ENCODE peak calls at places on chromosomes 16 and 17, in seven cellular contexts. One of them, this sample, is unnamed.

GRCh38 chr16:14415291-14415690 is 214.8 kb downstream of the PARN start:
- DNase-seq in H9: no peak
- DNase-seq in IMR-90: no peak
- DNase-seq in neuronal stem cell: no peak
- DNase-seq in H1: no peak
- DNase-seq in trophoblast cell: no peak
- DNase-seq in mesendoderm: no peak
- DNase-seq in this sample: no peak

GRCh38 chr17:19747829-19748806 is at the start of gene ALDH3A1:
- DNase-seq in H9: no peak
- DNase-seq in IMR-90: no peak
- DNase-seq in neuronal stem cell: no peak
- DNase-seq in H1: no peak
- DNase-seq in trophoblast cell: no peak
- DNase-seq in mesendoderm: no peak
- DNase-seq in this sample: no peak

GRCh38 chr16:77297996-77298637 is 98.9 kb downstream of the SYCE1L start:
- DNase-seq in H9: no peak
- DNase-seq in IMR-90: no peak
- DNase-seq in neuronal stem cell: no peak
- DNase-seq in H1: no peak
- DNase-seq in trophoblast cell: peak; percentile 50
- DNase-seq in mesendoderm: no peak
- DNase-seq in this sample: peak; percentile 40

GRCh38 chr17:29615048-29615385 is 7.7 kb downstream of the CORO6 start:
- DNase-seq in H9: no peak
- DNase-seq in IMR-90: no peak
- DNase-seq in neuronal stem cell: no peak
- DNase-seq in H1: no peak
- DNase-seq in trophoblast cell: no peak
- DNase-seq in mesendoderm: no peak
- DNase-seq in this sample: peak; percentile 50

GRCh38 chr16:67804853-67805542 is 1.4 kb downstream of the RANBP10 start:
- DNase-seq in H9: no peak
- DNase-seq in IMR-90: peak; percentile 34
- DNase-seq in neuronal stem cell: no peak
- DNase-seq in H1: no peak
- DNase-seq in trophoblast cell: no peak
- DNase-seq in mesendoderm: no peak
- DNase-seq in this sample: peak; percentile 64

GRCh38 chr16:87713469-87714229 is 52.1 kb downstream of the KLHDC4 start:
- DNase-seq in H9: no peak
- DNase-seq in IMR-90: no peak
- DNase-seq in neuronal stem cell: no peak
- DNase-seq in H1: no peak
- DNase-seq in trophoblast cell: no peak
- DNase-seq in mesendoderm: no peak
- DNase-seq in this sample: no peak

GRCh38 chr17:4001048-4001590 is 36.9 kb upstream of the ATP2A3 start:
- DNase-seq in H9: peak; percentile 29
- DNase-seq in IMR-90: no peak
- DNase-seq in neuronal stem cell: no peak
- DNase-seq in H1: no peak
- DNase-seq in trophoblast cell: no peak
- DNase-seq in mesendoderm: no peak
- DNase-seq in this sample: no peak

GRCh38 chr17:60154616-60155426 is 5.0 kb downstream of the CA4 start:
- DNase-seq in H9: peak; percentile 32
- DNase-seq in IMR-90: peak; percentile 68
- DNase-seq in neuronal stem cell: no peak
- DNase-seq in H1: no peak
- DNase-seq in trophoblast cell: no peak
- DNase-seq in mesendoderm: no peak
- DNase-seq in this sample: no peak

GRCh38 chr17:66976781-66977201 is 12.3 kb downstream of the CACNG4 start:
- DNase-seq in H9: no peak
- DNase-seq in IMR-90: no peak
- DNase-seq in neuronal stem cell: no peak
- DNase-seq in H1: no peak
- DNase-seq in trophoblast cell: no peak
- DNase-seq in mesendoderm: no peak
- DNase-seq in this sample: no peak

GRCh38 chr17:72315514-72315913 is 194.7 kb downstream of the SOX9 start:
- DNase-seq in H9: no peak
- DNase-seq in IMR-90: no peak
- DNase-seq in neuronal stem cell: no peak
- DNase-seq in H1: no peak
- DNase-seq in trophoblast cell: no peak
- DNase-seq in mesendoderm: no peak
- DNase-seq in this sample: no peak

GRCh38 chr17:17285951-17286350 is 4.9 kb upstream of the COPS3 start:
- DNase-seq in H9: no peak
- DNase-seq in IMR-90: no peak
- DNase-seq in neuronal stem cell: no peak
- DNase-seq in H1: no peak
- DNase-seq in trophoblast cell: no peak
- DNase-seq in mesendoderm: no peak
- DNase-seq in this sample: no peak

GRCh38 chr16:48441863-48442279 is 56.7 kb upstream of the SIAH1 start:
- DNase-seq in H9: no peak
- DNase-seq in IMR-90: no peak
- DNase-seq in neuronal stem cell: no peak
- DNase-seq in H1: no peak
- DNase-seq in trophoblast cell: no peak
- DNase-seq in mesendoderm: no peak
- DNase-seq in this sample: no peak

GRCh38 chr17:45353047-45353446 is 36.2 kb upstream of the MAP3K14 start:
- DNase-seq in H9: peak; percentile 18
- DNase-seq in IMR-90: no peak
- DNase-seq in neuronal stem cell: no peak
- DNase-seq in H1: no peak
- DNase-seq in trophoblast cell: peak; percentile 7
- DNase-seq in mesendoderm: no peak
- DNase-seq in this sample: no peak

GRCh38 chr16:19359556-19359955 is 58.1 kb upstream of the TMC5 start:
- DNase-seq in H9: no peak
- DNase-seq in IMR-90: no peak
- DNase-seq in neuronal stem cell: no peak
- DNase-seq in H1: no peak
- DNase-seq in trophoblast cell: no peak
- DNase-seq in mesendoderm: no peak
- DNase-seq in this sample: no peak

GRCh38 chr16:17076121-17076757 is 394.5 kb downstream of the XYLT1 start:
- DNase-seq in H9: no peak
- DNase-seq in IMR-90: peak; percentile 8
- DNase-seq in neuronal stem cell: no peak
- DNase-seq in H1: no peak
- DNase-seq in trophoblast cell: no peak
- DNase-seq in mesendoderm: no peak
- DNase-seq in this sample: no peak

GRCh38 chr16:77551352-77551751 is 116.5 kb upstream of the ADAMTS18 start:
- DNase-seq in H9: no peak
- DNase-seq in IMR-90: no peak
- DNase-seq in neuronal stem cell: no peak
- DNase-seq in H1: no peak
- DNase-seq in trophoblast cell: no peak
- DNase-seq in mesendoderm: no peak
- DNase-seq in this sample: peak; percentile 65

GRCh38 chr16:19291459-19291858 is 5.9 kb downstream of the CLEC19A start:
- DNase-seq in H9: peak; percentile 57
- DNase-seq in IMR-90: no peak
- DNase-seq in neuronal stem cell: peak; percentile 95
- DNase-seq in H1: no peak
- DNase-seq in trophoblast cell: peak; percentile 27
- DNase-seq in mesendoderm: peak; percentile 94
- DNase-seq in this sample: peak; percentile 8

DNA sequence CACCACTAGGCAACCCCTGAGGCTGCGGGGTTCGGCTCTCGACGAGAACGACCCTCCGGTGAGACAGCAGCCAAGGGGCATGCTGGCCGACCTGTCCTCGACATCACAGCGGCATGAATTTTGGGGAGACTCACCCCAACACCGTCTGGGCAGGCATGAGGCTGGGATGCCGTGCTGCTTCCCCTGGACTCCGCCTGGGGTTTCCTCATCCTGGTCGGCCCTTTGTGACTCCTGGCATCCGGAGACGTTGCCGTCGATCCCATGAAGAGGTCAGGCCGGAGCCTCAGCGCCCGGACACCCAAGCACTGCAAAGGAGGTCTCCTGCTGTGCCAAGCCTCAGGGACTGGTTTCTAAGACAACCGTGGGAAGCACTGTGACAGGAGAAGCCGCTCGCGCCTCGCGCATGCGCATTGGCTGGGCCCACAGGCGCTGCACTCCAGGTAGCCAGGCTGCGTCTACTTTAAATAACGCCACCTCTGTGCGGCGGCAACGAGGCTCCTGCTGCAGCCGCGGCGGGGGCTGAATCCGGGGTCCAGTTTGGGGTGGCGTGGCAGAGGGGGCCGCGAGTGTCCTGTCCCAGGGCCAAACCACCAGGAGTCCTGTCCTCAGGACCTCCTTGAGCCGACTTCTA is 13.8 kb upstream of the KCNJ18 start:
- DNase-seq in H9: no peak
- DNase-seq in IMR-90: no peak
- DNase-seq in neuronal stem cell: no peak
- DNase-seq in H1: no peak
- DNase-seq in trophoblast cell: peak; percentile 19
- DNase-seq in mesendoderm: no peak
- DNase-seq in this sample: no peak
- H2BK5ac ChIP-seq in H9: no peak overlapping the region
- H2BK5ac ChIP-seq in IMR-90: peak overlapping the region; percentile 33
- H2BK5ac ChIP-seq in neuronal stem cell: no peak overlapping the region
- H2BK5ac ChIP-seq in H1: no peak overlapping the region
- H2BK5ac ChIP-seq in trophoblast cell: no peak overlapping the region
- H2BK5ac ChIP-seq in mesendoderm: no peak overlapping the region
- H2BK5ac ChIP-seq in this sample: no peak overlapping the region

GRCh38 chr17:10640475-10640874 is 16.6 kb downstream of the MYH3 start:
- DNase-seq in H9: no peak
- DNase-seq in IMR-90: no peak
- DNase-seq in neuronal stem cell: no peak
- DNase-seq in H1: no peak
- DNase-seq in trophoblast cell: no peak
- DNase-seq in mesendoderm: no peak
- DNase-seq in this sample: no peak
- H2BK5ac ChIP-seq in H9: no peak overlapping the region
- H2BK5ac ChIP-seq in IMR-90: no peak overlapping the region
- H2BK5ac ChIP-seq in neuronal stem cell: no peak overlapping the region
- H2BK5ac ChIP-seq in H1: no peak overlapping the region
- H2BK5ac ChIP-seq in trophoblast cell: no peak overlapping the region
- H2BK5ac ChIP-seq in mesendoderm: no peak overlapping the region
- H2BK5ac ChIP-seq in this sample: no peak overlapping the region

GRCh38 chr17:64234961-64235360 is 28.1 kb downstream of the TEX2 start:
- DNase-seq in H9: no peak
- DNase-seq in IMR-90: no peak
- DNase-seq in neuronal stem cell: no peak
- DNase-seq in H1: no peak
- DNase-seq in trophoblast cell: no peak
- DNase-seq in mesendoderm: no peak
- DNase-seq in this sample: no peak
- H2BK5ac ChIP-seq in H9: no peak overlapping the region
- H2BK5ac ChIP-seq in IMR-90: no peak overlapping the region
- H2BK5ac ChIP-seq in neuronal stem cell: no peak overlapping the region
- H2BK5ac ChIP-seq in H1: no peak overlapping the region
- H2BK5ac ChIP-seq in trophoblast cell: no peak overlapping the region
- H2BK5ac ChIP-seq in mesendoderm: no peak overlapping the region
- H2BK5ac ChIP-seq in this sample: no peak overlapping the region

GRCh38 chr16:83792391-83792790 is 15.4 kb upstream of the HSBP1 start:
- DNase-seq in H9: no peak
- DNase-seq in IMR-90: no peak
- DNase-seq in neuronal stem cell: no peak
- DNase-seq in H1: no peak
- DNase-seq in trophoblast cell: no peak
- DNase-seq in mesendoderm: no peak
- DNase-seq in this sample: no peak

GRCh38 chr16:83791916-83792315 is 15.9 kb upstream of the HSBP1 start:
- DNase-seq in H9: no peak
- DNase-seq in IMR-90: no peak
- DNase-seq in neuronal stem cell: no peak
- DNase-seq in H1: no peak
- DNase-seq in trophoblast cell: no peak
- DNase-seq in mesendoderm: no peak
- DNase-seq in this sample: no peak

GRCh38 chr16:83794874-83795273 is 12.9 kb upstream of the HSBP1 start:
- DNase-seq in H9: no peak
- DNase-seq in IMR-90: no peak
- DNase-seq in neuronal stem cell: no peak
- DNase-seq in H1: no peak
- DNase-seq in trophoblast cell: no peak
- DNase-seq in mesendoderm: no peak
- DNase-seq in this sample: no peak

GRCh38 chr16:83789642-83790401 is 18.0 kb upstream of the HSBP1 start:
- DNase-seq in H9: no peak
- DNase-seq in IMR-90: no peak
- DNase-seq in neuronal stem cell: no peak
- DNase-seq in H1: no peak
- DNase-seq in trophoblast cell: no peak
- DNase-seq in mesendoderm: no peak
- DNase-seq in this sample: no peak

DNA sequence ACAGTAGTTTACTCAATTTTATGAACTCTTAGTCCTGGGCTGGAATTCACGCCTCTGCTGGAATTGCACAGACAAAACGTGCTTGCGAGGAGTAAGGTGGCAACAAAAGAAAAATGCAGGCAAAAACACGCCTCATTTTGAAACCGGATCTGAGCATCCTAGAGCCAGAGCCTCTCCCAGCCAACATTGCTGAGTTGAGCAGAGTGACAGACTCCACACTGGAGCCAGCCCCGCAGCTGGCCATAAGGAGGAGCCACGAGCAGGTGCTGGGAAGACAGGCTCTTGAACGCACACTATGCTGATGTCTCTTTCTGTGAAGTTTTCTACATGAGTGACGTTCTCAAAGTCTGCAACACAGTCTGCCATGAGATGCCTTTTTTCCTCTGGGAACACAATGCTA is 14.6 kb upstream of the HSBP1 start:
- DNase-seq in H9: no peak
- DNase-seq in IMR-90: no peak
- DNase-seq in neuronal stem cell: no peak
- DNase-seq in H1: no peak
- DNase-seq in trophoblast cell: no peak
- DNase-seq in mesendoderm: no peak
- DNase-seq in this sample: no peak
- H2BK5ac ChIP-seq in H9: no peak overlapping the region
- H2BK5ac ChIP-seq in IMR-90: no peak overlapping the region
- H2BK5ac ChIP-seq in neuronal stem cell: no peak overlapping the region
- H2BK5ac ChIP-seq in H1: peak overlapping the region; percentile 9
- H2BK5ac ChIP-seq in trophoblast cell: no peak overlapping the region
- H2BK5ac ChIP-seq in mesendoderm: no peak overlapping the region
- H2BK5ac ChIP-seq in this sample: no peak overlapping the region

DNA sequence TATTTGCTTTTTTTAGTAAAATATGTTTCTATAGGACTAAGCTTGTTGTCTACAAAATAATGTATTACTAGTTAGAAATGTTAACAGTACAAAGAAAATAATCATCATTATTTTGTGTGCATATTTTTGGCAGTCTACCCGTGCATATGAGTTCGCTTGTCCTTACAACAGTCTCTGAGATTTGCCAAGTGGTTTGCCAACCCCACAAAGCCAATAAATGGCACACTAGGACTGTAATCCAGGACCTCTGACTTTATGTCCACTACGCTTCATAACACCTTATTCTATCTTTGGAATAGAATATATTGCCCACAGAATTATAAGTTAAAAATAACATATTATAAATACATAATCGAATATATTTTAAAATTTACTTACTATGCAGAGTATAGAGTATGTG is 152.1 kb downstream of the KCNJ2 start:
- DNase-seq in H9: no peak
- DNase-seq in IMR-90: no peak
- DNase-seq in neuronal stem cell: no peak
- DNase-seq in H1: no peak
- DNase-seq in trophoblast cell: no peak
- DNase-seq in mesendoderm: no peak
- DNase-seq in this sample: no peak
- H2BK5ac ChIP-seq in H9: no peak overlapping the region
- H2BK5ac ChIP-seq in IMR-90: no peak overlapping the region
- H2BK5ac ChIP-seq in neuronal stem cell: no peak overlapping the region
- H2BK5ac ChIP-seq in H1: no peak overlapping the region
- H2BK5ac ChIP-seq in trophoblast cell: no peak overlapping the region
- H2BK5ac ChIP-seq in mesendoderm: no peak overlapping the region
- H2BK5ac ChIP-seq in this sample: no peak overlapping the region

This sample was measured in mesenchymal stem cell.